ENCODE peak calls at places on chromosomes 16 and 17, in five cellular contexts. N is ELR, X is tibial artery, J is IMR-90, W is AG20443. G is an unnamed sample.

GRCh38 chr17:80596760-80597608 is 52.3 kb downstream of the RPTOR start:
- DNase-seq in X (no peak), J (peak; percentile 36), N (peak; percentile 70), W (no peak), G (no peak)

GRCh38 chr17:38717139-38717745 is 12.2 kb downstream of the MLLT6 start:
- DNase-seq in W (no peak), J (no peak), X (no peak), N (no peak), G (no peak)

GRCh38 chr16:2835638-2836493 is 5.8 kb downstream of the ZG16B start:
- DNase-seq in W (peak; percentile 94), N (peak; percentile 94), J (peak; percentile 98), X (no peak), G (no peak)

GRCh38 chr17:7862692-7863437 is 5.1 kb downstream of the CYB5D1 start:
- DNase-seq in N (peak; percentile 77), W (peak; percentile 58), J (peak; percentile 54), X (no peak), G (no peak)

GRCh38 chr16:24540575-24541240 is 1.3 kb downstream of the RBBP6 start:
- DNase-seq in N (peak; percentile 54), X (no peak), W (peak; percentile 10), J (peak; percentile 19), G (no peak)

GRCh38 chr17:40345161-40346034 is 19.1 kb downstream of the GJD3 start:
- DNase-seq in N (peak; percentile 74), J (peak; percentile 51), X (peak; percentile 60), W (peak; percentile 60), G (no peak)

GRCh38 chr17:72366626-72367025 is 245.8 kb downstream of the SOX9 start:
- DNase-seq in X (no peak), W (no peak), N (no peak), J (no peak), G (no peak)

GRCh38 chr17:66580601-66581385 is 254.1 kb upstream of the CACNG5 start:
- DNase-seq in J (peak; percentile 28), X (no peak), N (peak; percentile 37), W (no peak), G (no peak)

GRCh38 chr16:49049191-49049590 is 232.4 kb downstream of the CBLN1 start:
- DNase-seq in J (no peak), X (no peak), W (no peak), N (no peak), G (no peak)

GRCh38 chr17:63601439-63602371 is 1.0 kb downstream of the TACO1 start:
- DNase-seq in X (no peak), N (peak; percentile 36), W (no peak), J (peak; percentile 32), G (no peak)

GRCh38 chr16:57185446-57185944 is 344 bp downstream of the PSME3IP1 start:
- DNase-seq in N (peak; percentile 88), X (peak; percentile 43), W (peak; percentile 55), J (peak; percentile 70), G (peak; percentile 33)

GRCh38 chr17:4175921-4176802 is 33.2 kb downstream of the CYB5D2 start:
- DNase-seq in X (no peak), W (no peak), N (no peak), J (peak; percentile 45), G (no peak)

GRCh38 chr16:22216191-22216831 is 10.2 kb downstream of the EEF2K start:
- DNase-seq in W (no peak), N (peak; percentile 19), J (peak; percentile 68), X (no peak), G (no peak)